ENCODE peak calls at places on chromosomes 3 and 15, in nine cellular contexts. W, H, G, P, Z, N, X, U and B are unnamed samples.

GRCh38 chr3:120797857-120798256 is 55.3 kb downstream of the GTF2E1 start:
- DNase-seq in W (no peak), H (no peak), G (no peak), P (no peak), Z (no peak), N (no peak), X (no peak), U (no peak), B (no peak)

GRCh38 chr15:69735126-69735525 is 282.5 kb downstream of the RPLP1 start:
- DNase-seq in W (no peak), H (no peak), G (no peak), P (no peak), Z (no peak), N (no peak), X (no peak), U (no peak), B (no peak)

GRCh38 chr3:4949004-4949403 is 30.2 kb upstream of the BHLHE40 start:
- DNase-seq in W (no peak), H (no peak), G (no peak), P (no peak), Z (no peak), N (no peak), X (no peak), U (no peak), B (no peak)

GRCh38 chr15:80636675-80637074 is 58.4 kb upstream of the ABHD17C start:
- DNase-seq in W (no peak), H (no peak), G (no peak), P (no peak), Z (no peak), N (no peak), X (no peak), U (no peak), B (no peak)

GRCh38 chr15:39426552-39427532 is 154.0 kb upstream of the THBS1 start:
- DNase-seq in W (no peak), H (no peak), G (peak), P (no peak), Z (peak), N (peak), X (peak), U (no peak), B (peak)

GRCh38 chr3:133371676-133372075 is 28.2 kb upstream of the BFSP2 start:
- DNase-seq in W (no peak), H (no peak), G (no peak), P (no peak), Z (no peak), N (no peak), X (no peak), U (no peak), B (no peak)

GRCh38 chr3:177977381-177978158 is 558.7 kb upstream of the KCNMB2 start:
- DNase-seq in W (peak), H (peak), G (no peak), P (no peak), Z (no peak), N (no peak), X (no peak), U (no peak), B (no peak)

GRCh38 chr3:39156421-39156820 is 3.0 kb upstream of the CSRNP1 start:
- DNase-seq in W (no peak), H (no peak), G (no peak), P (no peak), Z (no peak), N (no peak), X (no peak), U (no peak), B (no peak)

GRCh38 chr15:55907797-55908196 is 85.6 kb downstream of the NEDD4 start:
- DNase-seq in W (no peak), H (peak), G (no peak), P (no peak), Z (peak), N (no peak), X (no peak), U (no peak), B (no peak)

GRCh38 chr3:114509756-114510155 is 215.9 kb downstream of the TIGIT start:
- DNase-seq in W (no peak), H (no peak), G (no peak), P (no peak), Z (no peak), N (no peak), X (no peak), U (no peak), B (no peak)

GRCh38 chr3:33639889-33640288 is 78.2 kb downstream of the CLASP2 start:
- DNase-seq in W (no peak), H (no peak), G (no peak), P (no peak), Z (no peak), N (no peak), X (no peak), U (no peak), B (no peak)

GRCh38 chr3:72338082-72338941 is 509.9 kb downstream of the SHQ1 start:
- DNase-seq in W (no peak), H (no peak), G (no peak), P (no peak), Z (no peak), N (peak), X (no peak), U (no peak), B (no peak)

GRCh38 chr15:37550360-37551024 is 383.9 kb upstream of the TMCO5A start:
- DNase-seq in W (no peak), H (no peak), G (no peak), P (no peak), Z (no peak), N (no peak), X (no peak), U (no peak), B (no peak)

GRCh38 chr3:127777861-127778711 is 44.2 kb downstream of the MGLL start:
- DNase-seq in W (no peak), H (no peak), G (no peak), P (no peak), Z (no peak), N (no peak), X (no peak), U (no peak), B (no peak)

GRCh38 chr3:67863869-67864268 is 209.5 kb upstream of the SUCLG2 start:
- DNase-seq in W (no peak), H (no peak), G (no peak), P (no peak), Z (no peak), N (no peak), X (no peak), U (no peak), B (no peak)

GRCh38 chr15:43550527-43551363 is 33.3 kb downstream of the MAP1A start:
- DNase-seq in W (no peak), H (no peak), G (no peak), P (no peak), Z (no peak), N (no peak), X (no peak), U (no peak), B (no peak)

GRCh38 chr3:25453521-25454410 is 25.7 kb downstream of the RARB start:
- DNase-seq in W (no peak), H (no peak), G (no peak), P (no peak), Z (peak), N (no peak), X (no peak), U (no peak), B (no peak)

GRCh38 chr15:31197497-31198414 is 96.2 kb upstream of the TRPM1 start:
- DNase-seq in W (no peak), H (peak), G (peak), P (peak), Z (peak), N (peak), X (no peak), U (no peak), B (peak)

GRCh38 chr3:50520849-50521248 is 17.4 kb upstream of the CACNA2D2 start:
- DNase-seq in W (no peak), H (no peak), G (no peak), P (no peak), Z (no peak), N (no peak), X (no peak), U (no peak), B (no peak)

GRCh38 chr15:84387086-84387485 is 151.5 kb downstream of the GOLGA6L4 start:
- DNase-seq in W (no peak), H (no peak), G (no peak), P (no peak), Z (no peak), N (no peak), X (no peak), U (no peak), B (no peak)

GRCh38 chr3:61571516-61572336 is 10.4 kb downstream of the PTPRG start:
- DNase-seq in W (no peak), H (no peak), G (no peak), P (no peak), Z (no peak), N (no peak), X (no peak), U (no peak), B (no peak)

GRCh38 chr3:187736418-187736871 is 8.8 kb downstream of the BCL6 start:
- DNase-seq in W (no peak), H (peak), G (no peak), P (no peak), Z (no peak), N (no peak), X (no peak), U (no peak), B (no peak)

GRCh38 chr3:76646921-76647562 is 392.9 kb upstream of the ROBO2 start:
- DNase-seq in W (no peak), H (no peak), G (no peak), P (no peak), Z (no peak), N (no peak), X (no peak), U (no peak), B (no peak)

GRCh38 chr3:85005947-85006346 is 47.2 kb downstream of the CADM2 start:
- DNase-seq in W (no peak), H (no peak), G (no peak), P (no peak), Z (no peak), N (no peak), X (no peak), U (no peak), B (no peak)

GRCh38 chr3:14780927-14781507 is 37.7 kb upstream of the FGD5 start:
- DNase-seq in W (peak), H (peak), G (peak), P (peak), Z (peak), N (no peak), X (no peak), U (no peak), B (no peak)

GRCh38 chr3:52070724-52071621 is 14.6 kb upstream of the DUSP7 start:
- DNase-seq in W (no peak), H (no peak), G (peak), P (no peak), Z (no peak), N (no peak), X (no peak), U (no peak), B (no peak)

GRCh38 chr3:47578119-47578630 is 490 bp downstream of the CSPG5 start:
- DNase-seq in W (no peak), H (no peak), G (peak), P (no peak), Z (peak), N (peak), X (peak), U (peak), B (peak)

GRCh38 chr3:117706037-117706436 is 996.5 kb downstream of the TUSC7 start:
- DNase-seq in W (no peak), H (no peak), G (no peak), P (no peak), Z (no peak), N (no peak), X (no peak), U (no peak), B (no peak)

GRCh38 chr3:39135170-39135805 is 18.1 kb downstream of the CSRNP1 start:
- DNase-seq in W (no peak), H (no peak), G (peak), P (no peak), Z (no peak), N (no peak), X (no peak), U (no peak), B (no peak)

GRCh38 chr3:58584690-58585004 is 7.5 kb upstream of the FAM107A start:
- DNase-seq in W (no peak), H (no peak), G (no peak), P (no peak), Z (no peak), N (no peak), X (no peak), U (no peak), B (no peak)

GRCh38 chr3:150222646-150223045 is 185.5 kb upstream of the TSC22D2 start:
- DNase-seq in W (no peak), H (no peak), G (no peak), P (peak), Z (no peak), N (no peak), X (no peak), U (no peak), B (no peak)

GRCh38 chr3:102053375-102053989 is 204.2 kb downstream of the NFKBIZ start:
- DNase-seq in W (no peak), H (no peak), G (no peak), P (no peak), Z (no peak), N (no peak), X (no peak), U (no peak), B (no peak)

GRCh38 chr3:24462737-24463136 is 31.9 kb downstream of the THRB start:
- DNase-seq in W (no peak), H (no peak), G (no peak), P (no peak), Z (no peak), N (no peak), X (no peak), U (no peak), B (no peak)

GRCh38 chr3:57805674-57806073 is 49.6 kb downstream of the SLMAP start:
- DNase-seq in W (no peak), H (peak), G (no peak), P (no peak), Z (no peak), N (no peak), X (no peak), U (no peak), B (no peak)

GRCh38 chr15:67805871-67806538 is 19.3 kb upstream of the SKOR1 start:
- DNase-seq in W (peak), H (no peak), G (no peak), P (peak), Z (peak), N (no peak), X (no peak), U (no peak), B (no peak)

GRCh38 chr3:52838561-52839267 is 3.9 kb upstream of the MUSTN1 start:
- DNase-seq in W (no peak), H (no peak), G (no peak), P (no peak), Z (no peak), N (no peak), X (no peak), U (no peak), B (no peak)

GRCh38 chr15:70559223-70559823 is 204.0 kb downstream of the UACA start:
- DNase-seq in W (no peak), H (no peak), G (no peak), P (no peak), Z (peak), N (peak), X (peak), U (no peak), B (peak)